ENCODE peak calls at places on chromosomes 13 and 19, in four cellular contexts. P is PC-3, R is uterus, U is kidney. T is an unnamed sample. For H3K4me1, the result is how much of the 10 kb centered on the place peaks cover.

GRCh38 chr19:13130886-13131490 is 12.9 kb downstream of the NACC1 start:
- DNase-seq in P (no peak), R (no peak), U (no peak), T (no peak)

GRCh38 chr13:43153436-43154082 is 130.2 kb downstream of the DNAJC15 start:
- DNase-seq in P (peak), R (no peak), U (no peak), T (no peak)

GRCh38 chr13:72643339-72643989 is 84.0 kb downstream of the MZT1 start:
- DNase-seq in P (peak), R (no peak), U (no peak), T (no peak)

GRCh38 chr13:108618233-108618632 is 11.2 kb upstream of the MYO16 start:
- DNase-seq in P (no peak), R (no peak), U (no peak), T (no peak)

GRCh38 chr13:40084934-40085333 is 429.5 kb downstream of the COG6 start:
- DNase-seq in P (no peak), R (no peak), U (no peak), T (no peak)

GRCh38 chr13:100984349-100984748 is 309.8 kb upstream of the TMTC4 start:
- DNase-seq in P (no peak), R (no peak), U (no peak), T (no peak)

GRCh38 chr13:30479154-30479553 is 13.4 kb upstream of the HMGB1 start:
- DNase-seq in P (no peak), R (no peak), U (no peak), T (no peak)

GRCh38 chr13:71797487-71797886 is 69.5 kb downstream of the DACH1 start:
- DNase-seq in P (no peak), R (no peak), U (no peak), T (no peak)

GRCh38 chr19:359653-359925 is 15.0 kb upstream of the MIER2 start:
- DNase-seq in P (no peak), R (no peak), U (no peak), T (no peak)

GRCh38 chr19:47240996-47241918 is 10.3 kb upstream of the BBC3 start:
- DNase-seq in P (peak), R (peak), U (peak), T (peak)

GRCh38 chr19:28665748-28666147 is 547.2 kb downstream of the UQCRFS1 start:
- DNase-seq in P (no peak), R (no peak), U (no peak), T (no peak)

GRCh38 chr13:98252931-98253470 is 75.9 kb upstream of the RNF113B start:
- DNase-seq in P (no peak), R (no peak), U (no peak), T (no peak)

GRCh38 chr13:21399741-21400140 is 59.4 kb downstream of the ZDHHC20 start:
- DNase-seq in P (peak), R (no peak), U (no peak), T (no peak)

GRCh38 chr13:47798906-47799305 is 202.2 kb downstream of the SUCLA2 start:
- DNase-seq in P (peak), R (no peak), U (no peak), T (no peak)

GRCh38 chr13:84606616-84607015 is 724.3 kb upstream of the SLITRK1 start:
- DNase-seq in P (no peak), R (no peak), U (no peak), T (no peak)

GRCh38 chr13:90205081-90205480 is 1142.4 kb upstream of the MIR17HG start:
- DNase-seq in P (no peak), R (no peak), U (no peak), T (no peak)

GRCh38 chr13:33787051-33787591 is 30.8 kb upstream of the RFC3 start:
- DNase-seq in P (no peak), R (no peak), U (no peak), T (no peak)

GRCh38 chr13:27920677-27921420 is 1.0 kb downstream of the PDX1 start:
- DNase-seq in P (peak), R (no peak), U (no peak), T (no peak)

GRCh38 chr13:77874406-77874805 is 44.2 kb downstream of the EDNRB start:
- DNase-seq in P (peak), R (no peak), U (no peak), T (no peak)

GRCh38 chr13:80105350-80105749 is 235.6 kb downstream of the SPRY2 start:
- DNase-seq in P (no peak), R (no peak), U (no peak), T (no peak)

GRCh38 chr19:40341601-40342482 is 6.4 kb downstream of the C19orf47 start:
- DNase-seq in P (no peak), R (no peak), U (no peak), T (peak)

GRCh38 chr13:100443998-100444328 is 144.6 kb downstream of the GGACT start:
- DNase-seq in P (no peak), R (no peak), U (no peak), T (no peak)

GRCh38 chr13:108902557-108903155 is 273.2 kb downstream of the MYO16 start:
- DNase-seq in P (peak), R (no peak), U (no peak), T (no peak)

GRCh38 chr13:49315036-49315565 is 67.4 kb downstream of the CDADC1 start:
- DNase-seq in P (no peak), R (no peak), U (no peak), T (no peak)

GRCh38 chr13:89432997-89433396 is 1761.8 kb downstream of the SLITRK5 start:
- DNase-seq in P (no peak), R (no peak), U (no peak), T (no peak)

GRCh38 chr19:2043269-2043641 is 7.8 kb downstream of the MKNK2 start:
- DNase-seq in P (no peak), R (peak), U (peak), T (no peak)

GRCh38 chr19:10747271-10747670 is 29.4 kb downstream of the DNM2 start:
- DNase-seq in P (peak), R (no peak), U (no peak), T (no peak)

GRCh38 chr19:10749435-10750384 is 31.8 kb downstream of the DNM2 start:
- DNase-seq in P (no peak), R (no peak), U (peak), T (no peak)

GRCh38 chr19:10748924-10749434 is 31.1 kb downstream of the DNM2 start:
- DNase-seq in P (peak), R (no peak), U (peak), T (no peak)

GRCh38 chr19:10748195-10748923 is 30.5 kb downstream of the DNM2 start:
- DNase-seq in P (no peak), R (no peak), U (peak), T (no peak)

DNA sequence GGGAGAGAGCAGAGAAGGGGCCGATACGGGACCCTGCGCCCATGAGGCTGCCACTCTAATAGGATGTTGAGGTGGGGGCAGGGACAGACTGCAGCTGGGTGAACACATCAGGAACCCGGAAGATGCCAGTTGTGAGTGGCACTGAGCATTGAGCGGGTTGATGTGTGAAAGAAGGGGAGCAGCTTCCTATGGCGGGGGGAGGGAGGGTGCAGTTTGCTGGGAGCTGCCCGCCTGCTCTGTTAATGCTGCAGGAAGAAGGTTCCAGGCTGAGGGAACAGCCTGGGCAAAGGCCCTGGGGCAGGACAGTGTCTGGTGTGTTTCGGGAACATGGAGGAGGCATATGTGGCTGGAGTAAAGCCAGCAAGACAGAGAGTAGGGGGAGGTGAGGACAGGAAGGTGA is 29.8 kb downstream of the DNM2 start:
- DNase-seq in P (no peak), R (no peak), U (no peak), T (no peak)
- H3K4me1 ChIP-seq in P (under half), R (under half), U (half or more), T (under half)

GRCh38 chr13:68023838-68024581 is 793.9 kb upstream of the PCDH9 start:
- DNase-seq in P (no peak), R (no peak), U (no peak), T (no peak)

GRCh38 chr13:68027311-68027710 is 797.2 kb upstream of the PCDH9 start:
- DNase-seq in P (no peak), R (no peak), U (no peak), T (no peak)

GRCh38 chr13:68025604-68026003 is 795.5 kb upstream of the PCDH9 start:
- DNase-seq in P (no peak), R (no peak), U (no peak), T (no peak)

GRCh38 chr13:68030152-68030809 is 800.1 kb upstream of the PCDH9 start:
- DNase-seq in P (no peak), R (no peak), U (no peak), T (no peak)

DNA sequence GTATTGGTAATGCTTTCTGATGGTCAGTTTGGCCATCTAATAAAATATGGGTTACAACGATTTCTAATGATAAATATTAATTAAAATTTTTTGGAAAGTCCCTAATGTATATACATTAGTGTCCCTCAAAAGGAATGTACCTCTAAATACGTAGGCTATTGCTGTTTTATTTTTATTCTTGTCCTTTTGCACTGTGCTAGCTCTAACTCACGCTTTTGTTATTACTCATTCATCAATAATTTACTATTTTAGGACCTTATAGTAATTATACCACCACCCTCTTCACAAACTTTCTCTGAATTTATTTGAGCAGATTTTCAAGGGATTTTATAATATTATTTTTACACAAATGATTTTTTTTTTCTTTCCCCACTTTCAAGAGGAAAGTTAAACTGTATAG is 795.9 kb upstream of the PCDH9 start:
- DNase-seq in P (no peak), R (no peak), U (no peak), T (no peak)
- H3K4me1 ChIP-seq in P (under half), R (under half), U (under half), T (under half)

DNA sequence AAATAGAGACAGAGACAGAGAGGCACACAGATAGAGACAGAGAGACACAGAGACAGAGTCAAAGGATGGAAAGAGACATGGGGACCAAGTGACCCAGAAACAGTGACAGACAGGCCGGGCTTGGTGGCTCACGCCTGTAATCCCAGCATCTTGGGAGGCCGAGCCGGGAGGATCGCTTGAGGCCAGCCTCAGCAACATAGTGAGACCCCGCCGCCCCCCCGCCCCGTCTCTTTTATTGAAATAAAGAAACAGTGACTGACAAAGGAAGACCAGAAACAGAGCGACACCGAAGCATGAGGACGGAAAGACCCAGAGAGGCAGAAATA is 848 bp upstream of the NECTIN2 start:
- DNase-seq in P (no peak), R (peak), U (peak), T (peak)
- H3K4me1 ChIP-seq in P (under half), R (under half), U (under half), T (under half)

GRCh38 chr13:111853766-111854165 is 213.2 kb upstream of the SOX1 start:
- DNase-seq in P (no peak), R (no peak), U (no peak), T (no peak)

GRCh38 chr13:111852701-111853100 is 214.2 kb upstream of the SOX1 start:
- DNase-seq in P (no peak), R (no peak), U (no peak), T (no peak)

GRCh38 chr13:111855016-111855590 is 211.8 kb upstream of the SOX1 start:
- DNase-seq in P (no peak), R (no peak), U (no peak), T (no peak)

GRCh38 chr13:111854403-111854802 is 212.5 kb upstream of the SOX1 start:
- DNase-seq in P (no peak), R (no peak), U (no peak), T (no peak)

GRCh38 chr13:111853146-111853545 is 213.8 kb upstream of the SOX1 start:
- DNase-seq in P (no peak), R (no peak), U (no peak), T (no peak)
- H3K4me1 ChIP-seq in P (under half), R (under half), U (under half), T (under half)

DNA sequence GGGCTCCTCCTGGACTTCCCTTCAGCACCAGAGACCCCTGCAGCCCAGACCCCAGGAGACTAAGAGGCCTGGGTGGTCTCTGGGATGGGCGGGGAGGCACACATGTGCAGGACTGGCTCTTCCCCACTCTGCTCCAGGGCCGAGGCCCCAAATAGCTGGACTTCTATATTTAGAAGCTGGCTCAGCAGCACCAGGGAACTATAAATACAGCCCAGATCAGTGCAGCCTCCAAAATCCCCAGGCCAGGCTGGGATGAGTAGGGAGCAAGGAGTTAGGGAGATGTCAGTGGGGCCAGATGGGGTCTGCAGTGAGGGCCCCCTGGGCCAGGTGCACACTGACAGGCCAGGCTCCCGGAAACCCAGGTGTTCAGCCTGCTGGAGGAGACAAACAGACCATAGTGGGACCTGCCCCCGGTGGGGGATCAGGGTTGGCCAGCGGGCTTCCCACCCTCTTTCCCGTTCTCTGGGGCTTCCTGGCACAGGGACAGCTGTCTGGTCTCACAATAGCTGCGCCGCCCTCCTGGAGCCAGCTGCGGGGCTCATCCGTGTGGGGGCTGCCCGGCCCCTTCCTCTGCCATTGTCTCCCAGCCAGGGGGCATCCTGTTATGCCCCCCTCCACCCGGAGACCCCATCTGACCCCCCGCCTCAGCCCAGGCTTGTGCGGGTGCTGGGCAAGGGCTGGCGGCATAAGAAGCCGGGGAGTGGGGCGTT is 5.5 kb upstream of the ADGRE5 start:
- DNase-seq in P (no peak), R (peak), U (peak), T (no peak)
- H3K4me1 ChIP-seq in P (under half), R (under half), U (under half), T (half or more)

DNA sequence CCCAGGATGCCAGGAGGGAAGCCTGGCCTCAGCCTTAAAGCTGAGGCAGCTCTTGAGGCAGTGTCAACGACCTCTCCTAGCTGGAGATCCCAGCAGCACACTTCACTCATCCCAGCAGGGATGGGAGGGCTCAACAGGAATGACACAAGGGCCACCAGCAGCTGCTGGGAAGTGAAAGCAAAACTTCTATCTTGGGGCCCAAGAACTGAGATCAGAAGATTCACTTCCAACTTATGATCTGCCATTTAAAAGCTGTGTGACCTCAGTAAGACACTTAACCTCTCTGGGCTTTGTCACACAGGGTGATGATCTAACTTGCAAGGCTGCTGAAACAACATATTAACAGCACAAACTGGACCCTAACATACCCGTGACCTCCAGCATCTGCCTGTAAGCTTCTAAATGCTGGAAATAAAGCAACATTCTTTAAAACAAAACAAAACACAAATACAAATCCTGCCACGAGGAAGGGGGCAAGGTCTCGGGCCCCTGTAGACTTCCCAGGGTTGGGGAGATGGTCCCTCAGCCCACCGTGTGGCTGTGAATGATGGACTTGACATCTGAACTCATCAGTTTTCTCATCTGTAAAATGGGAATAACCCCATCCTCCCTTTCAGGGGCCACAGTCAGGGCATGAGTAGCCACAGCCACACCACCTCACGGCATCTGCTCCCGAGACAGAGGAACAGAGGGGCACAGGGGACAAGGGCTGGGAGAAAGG is 22.7 kb downstream of the ELL start:
- DNase-seq in P (no peak), R (no peak), U (no peak), T (no peak)
- H3K4me1 ChIP-seq in P (under half), R (under half), U (half or more), T (half or more)

GRCh38 chr13:113855012-113855921 is 8.6 kb downstream of the GAS6 start:
- DNase-seq in P (no peak), R (no peak), U (peak), T (no peak)
- H3K4me1 ChIP-seq in P (under half), R (half or more), U (half or more), T (under half)